ENCODE peak calls at places on chromosomes 12 and 14, in nine cellular contexts. One of them, this sample, is unnamed.

GRCh38 chr14:74945261-74945851 is 10.0 kb downstream of the PGF start:
- DNase-seq in AG10803: no peak
- DNase-seq in AG04449: no peak
- DNase-seq in activated T-cell treated with anti-CD3 and anti-CD28 coated beads, Interleukin-2, amount 50 U/mL, for 72 hours: peak; percentile 62
- DNase-seq in germinal center: no peak
- DNase-seq in choroid plexus epithelial cell: no peak
- DNase-seq in activated CD4-positive, alpha-beta T cell treated with anti-CD3 and anti-CD28 coated beads, Interleukin-2, amount 50 U/mL, for 4 hours: no peak
- DNase-seq in sigmoid colon: peak; percentile 64
- DNase-seq in effector CD4-positive, alpha-beta T cell: no peak
- DNase-seq in this sample: no peak

GRCh38 chr12:32377344-32378000 is 21.9 kb upstream of the FGD4 start:
- DNase-seq in activated CD4-positive, alpha-beta T cell treated with anti-CD3 and anti-CD28 coated beads, Interleukin-2, amount 50 U/mL, for 4 hours: no peak
- DNase-seq in activated T-cell treated with anti-CD3 and anti-CD28 coated beads, Interleukin-2, amount 50 U/mL, for 72 hours: no peak
- DNase-seq in effector CD4-positive, alpha-beta T cell: no peak
- DNase-seq in AG04449: no peak
- DNase-seq in choroid plexus epithelial cell: peak; percentile 19
- DNase-seq in AG10803: no peak
- DNase-seq in germinal center: no peak
- DNase-seq in sigmoid colon: no peak
- DNase-seq in this sample: no peak

GRCh38 chr12:54220092-54220557 is 31.3 kb upstream of the SMUG1 start:
- DNase-seq in activated T-cell treated with anti-CD3 and anti-CD28 coated beads, Interleukin-2, amount 50 U/mL, for 72 hours: peak; percentile 81
- DNase-seq in effector CD4-positive, alpha-beta T cell: peak; percentile 41
- DNase-seq in AG04449: no peak
- DNase-seq in choroid plexus epithelial cell: peak; percentile 81
- DNase-seq in AG10803: peak; percentile 75
- DNase-seq in germinal center: peak; percentile 67
- DNase-seq in sigmoid colon: peak; percentile 85
- DNase-seq in activated CD4-positive, alpha-beta T cell treated with anti-CD3 and anti-CD28 coated beads, Interleukin-2, amount 50 U/mL, for 4 hours: peak; percentile 56
- DNase-seq in this sample: peak; percentile 84

GRCh38 chr12:28583771-28584261 is 393.6 kb downstream of the CCDC91 start:
- DNase-seq in effector CD4-positive, alpha-beta T cell: no peak
- DNase-seq in AG04449: peak; percentile 77
- DNase-seq in activated CD4-positive, alpha-beta T cell treated with anti-CD3 and anti-CD28 coated beads, Interleukin-2, amount 50 U/mL, for 4 hours: no peak
- DNase-seq in germinal center: no peak
- DNase-seq in choroid plexus epithelial cell: peak; percentile 75
- DNase-seq in activated T-cell treated with anti-CD3 and anti-CD28 coated beads, Interleukin-2, amount 50 U/mL, for 72 hours: no peak
- DNase-seq in AG10803: peak; percentile 82
- DNase-seq in sigmoid colon: no peak
- DNase-seq in this sample: no peak

GRCh38 chr12:5648692-5649338 is 216.9 kb downstream of the NTF3 start:
- DNase-seq in effector CD4-positive, alpha-beta T cell: no peak
- DNase-seq in choroid plexus epithelial cell: peak; percentile 4
- DNase-seq in activated CD4-positive, alpha-beta T cell treated with anti-CD3 and anti-CD28 coated beads, Interleukin-2, amount 50 U/mL, for 4 hours: no peak
- DNase-seq in AG04449: no peak
- DNase-seq in sigmoid colon: no peak
- DNase-seq in AG10803: peak; percentile 57
- DNase-seq in germinal center: no peak
- DNase-seq in activated T-cell treated with anti-CD3 and anti-CD28 coated beads, Interleukin-2, amount 50 U/mL, for 72 hours: no peak
- DNase-seq in this sample: no peak

GRCh38 chr12:56880416-56881035 is 53.7 kb downstream of the SDR9C7 start:
- DNase-seq in sigmoid colon: no peak
- DNase-seq in AG04449: no peak
- DNase-seq in effector CD4-positive, alpha-beta T cell: no peak
- DNase-seq in germinal center: no peak
- DNase-seq in activated T-cell treated with anti-CD3 and anti-CD28 coated beads, Interleukin-2, amount 50 U/mL, for 72 hours: no peak
- DNase-seq in choroid plexus epithelial cell: no peak
- DNase-seq in activated CD4-positive, alpha-beta T cell treated with anti-CD3 and anti-CD28 coated beads, Interleukin-2, amount 50 U/mL, for 4 hours: no peak
- DNase-seq in AG10803: peak; percentile 58
- DNase-seq in this sample: no peak

GRCh38 chr12:55908726-55909512 is 18.8 kb downstream of the PYM1 start:
- DNase-seq in sigmoid colon: no peak
- DNase-seq in AG10803: peak; percentile 61
- DNase-seq in activated T-cell treated with anti-CD3 and anti-CD28 coated beads, Interleukin-2, amount 50 U/mL, for 72 hours: no peak
- DNase-seq in AG04449: no peak
- DNase-seq in effector CD4-positive, alpha-beta T cell: no peak
- DNase-seq in choroid plexus epithelial cell: peak; percentile 65
- DNase-seq in germinal center: no peak
- DNase-seq in activated CD4-positive, alpha-beta T cell treated with anti-CD3 and anti-CD28 coated beads, Interleukin-2, amount 50 U/mL, for 4 hours: no peak
- DNase-seq in this sample: no peak

GRCh38 chr14:92768795-92769194 is 20.4 kb upstream of the LGMN start:
- DNase-seq in germinal center: no peak
- DNase-seq in effector CD4-positive, alpha-beta T cell: no peak
- DNase-seq in AG10803: no peak
- DNase-seq in activated CD4-positive, alpha-beta T cell treated with anti-CD3 and anti-CD28 coated beads, Interleukin-2, amount 50 U/mL, for 4 hours: no peak
- DNase-seq in AG04449: no peak
- DNase-seq in sigmoid colon: no peak
- DNase-seq in activated T-cell treated with anti-CD3 and anti-CD28 coated beads, Interleukin-2, amount 50 U/mL, for 72 hours: no peak
- DNase-seq in choroid plexus epithelial cell: no peak
- DNase-seq in this sample: no peak

GRCh38 chr14:55297611-55298323 is 26.5 kb downstream of the FBXO34 start:
- DNase-seq in AG10803: no peak
- DNase-seq in AG04449: no peak
- DNase-seq in germinal center: peak; percentile 7
- DNase-seq in effector CD4-positive, alpha-beta T cell: no peak
- DNase-seq in choroid plexus epithelial cell: no peak
- DNase-seq in sigmoid colon: no peak
- DNase-seq in activated CD4-positive, alpha-beta T cell treated with anti-CD3 and anti-CD28 coated beads, Interleukin-2, amount 50 U/mL, for 4 hours: peak; percentile 16
- DNase-seq in activated T-cell treated with anti-CD3 and anti-CD28 coated beads, Interleukin-2, amount 50 U/mL, for 72 hours: peak; percentile 55
- DNase-seq in this sample: no peak

GRCh38 chr12:83823386-83824045 is 1089.1 kb downstream of the SLC6A15 start:
- DNase-seq in choroid plexus epithelial cell: peak; percentile 45
- DNase-seq in effector CD4-positive, alpha-beta T cell: no peak
- DNase-seq in AG04449: no peak
- DNase-seq in sigmoid colon: no peak
- DNase-seq in activated CD4-positive, alpha-beta T cell treated with anti-CD3 and anti-CD28 coated beads, Interleukin-2, amount 50 U/mL, for 4 hours: no peak
- DNase-seq in germinal center: no peak
- DNase-seq in AG10803: no peak
- DNase-seq in activated T-cell treated with anti-CD3 and anti-CD28 coated beads, Interleukin-2, amount 50 U/mL, for 72 hours: peak; percentile 54
- DNase-seq in this sample: peak; percentile 56

GRCh38 chr12:124441443-124442190 is 125.8 kb downstream of the NCOR2 start:
- DNase-seq in germinal center: no peak
- DNase-seq in activated T-cell treated with anti-CD3 and anti-CD28 coated beads, Interleukin-2, amount 50 U/mL, for 72 hours: no peak
- DNase-seq in effector CD4-positive, alpha-beta T cell: no peak
- DNase-seq in sigmoid colon: no peak
- DNase-seq in AG10803: peak; percentile 96
- DNase-seq in activated CD4-positive, alpha-beta T cell treated with anti-CD3 and anti-CD28 coated beads, Interleukin-2, amount 50 U/mL, for 4 hours: no peak
- DNase-seq in AG04449: peak; percentile 72
- DNase-seq in choroid plexus epithelial cell: peak; percentile 90
- DNase-seq in this sample: no peak

GRCh38 chr12:66548338-66549049 is 130.4 kb downstream of the GRIP1 start:
- DNase-seq in choroid plexus epithelial cell: peak; percentile 34
- DNase-seq in AG10803: no peak
- DNase-seq in sigmoid colon: no peak
- DNase-seq in AG04449: no peak
- DNase-seq in germinal center: peak; percentile 39
- DNase-seq in effector CD4-positive, alpha-beta T cell: no peak
- DNase-seq in activated CD4-positive, alpha-beta T cell treated with anti-CD3 and anti-CD28 coated beads, Interleukin-2, amount 50 U/mL, for 4 hours: no peak
- DNase-seq in activated T-cell treated with anti-CD3 and anti-CD28 coated beads, Interleukin-2, amount 50 U/mL, for 72 hours: no peak
- DNase-seq in this sample: no peak

GRCh38 chr12:124347805-124348658 is 53.1 kb downstream of the RFLNA start:
- DNase-seq in choroid plexus epithelial cell: no peak
- DNase-seq in activated T-cell treated with anti-CD3 and anti-CD28 coated beads, Interleukin-2, amount 50 U/mL, for 72 hours: peak; percentile 27
- DNase-seq in activated CD4-positive, alpha-beta T cell treated with anti-CD3 and anti-CD28 coated beads, Interleukin-2, amount 50 U/mL, for 4 hours: peak; percentile 18
- DNase-seq in AG10803: no peak
- DNase-seq in effector CD4-positive, alpha-beta T cell: no peak
- DNase-seq in sigmoid colon: no peak
- DNase-seq in germinal center: peak; percentile 16
- DNase-seq in AG04449: no peak
- DNase-seq in this sample: no peak

GRCh38 chr12:123478762-123479161 is 20.8 kb downstream of the SNRNP35 start:
- DNase-seq in effector CD4-positive, alpha-beta T cell: no peak
- DNase-seq in AG10803: peak; percentile 7
- DNase-seq in AG04449: no peak
- DNase-seq in activated CD4-positive, alpha-beta T cell treated with anti-CD3 and anti-CD28 coated beads, Interleukin-2, amount 50 U/mL, for 4 hours: no peak
- DNase-seq in sigmoid colon: no peak
- DNase-seq in germinal center: no peak
- DNase-seq in choroid plexus epithelial cell: peak; percentile 42
- DNase-seq in activated T-cell treated with anti-CD3 and anti-CD28 coated beads, Interleukin-2, amount 50 U/mL, for 72 hours: no peak
- DNase-seq in this sample: peak; percentile 66

GRCh38 chr12:130254476-130255276 is 83.0 kb upstream of the PIWIL1 start:
- DNase-seq in sigmoid colon: no peak
- DNase-seq in AG04449: no peak
- DNase-seq in activated CD4-positive, alpha-beta T cell treated with anti-CD3 and anti-CD28 coated beads, Interleukin-2, amount 50 U/mL, for 4 hours: no peak
- DNase-seq in choroid plexus epithelial cell: no peak
- DNase-seq in germinal center: no peak
- DNase-seq in effector CD4-positive, alpha-beta T cell: no peak
- DNase-seq in AG10803: no peak
- DNase-seq in activated T-cell treated with anti-CD3 and anti-CD28 coated beads, Interleukin-2, amount 50 U/mL, for 72 hours: no peak
- DNase-seq in this sample: no peak

GRCh38 chr12:110171186-110171538 is 47.0 kb downstream of the IFT81 start:
- DNase-seq in sigmoid colon: no peak
- DNase-seq in germinal center: no peak
- DNase-seq in choroid plexus epithelial cell: no peak
- DNase-seq in activated T-cell treated with anti-CD3 and anti-CD28 coated beads, Interleukin-2, amount 50 U/mL, for 72 hours: no peak
- DNase-seq in activated CD4-positive, alpha-beta T cell treated with anti-CD3 and anti-CD28 coated beads, Interleukin-2, amount 50 U/mL, for 4 hours: no peak
- DNase-seq in effector CD4-positive, alpha-beta T cell: no peak
- DNase-seq in AG10803: no peak
- DNase-seq in AG04449: no peak
- DNase-seq in this sample: no peak

GRCh38 chr12:57242691-57243454 is 8.1 kb downstream of the STAC3 start:
- DNase-seq in germinal center: peak; percentile 91
- DNase-seq in AG10803: no peak
- DNase-seq in activated T-cell treated with anti-CD3 and anti-CD28 coated beads, Interleukin-2, amount 50 U/mL, for 72 hours: peak; percentile 82
- DNase-seq in sigmoid colon: peak; percentile 75
- DNase-seq in effector CD4-positive, alpha-beta T cell: peak; percentile 50
- DNase-seq in AG04449: no peak
- DNase-seq in choroid plexus epithelial cell: peak; percentile 52
- DNase-seq in activated CD4-positive, alpha-beta T cell treated with anti-CD3 and anti-CD28 coated beads, Interleukin-2, amount 50 U/mL, for 4 hours: peak; percentile 65
- DNase-seq in this sample: peak; percentile 78

GRCh38 chr12:64611430-64612286 is 1.4 kb downstream of the RASSF3 start:
- DNase-seq in activated CD4-positive, alpha-beta T cell treated with anti-CD3 and anti-CD28 coated beads, Interleukin-2, amount 50 U/mL, for 4 hours: no peak
- DNase-seq in choroid plexus epithelial cell: peak; percentile 33
- DNase-seq in activated T-cell treated with anti-CD3 and anti-CD28 coated beads, Interleukin-2, amount 50 U/mL, for 72 hours: peak; percentile 32
- DNase-seq in germinal center: peak; percentile 35
- DNase-seq in AG10803: peak; percentile 44
- DNase-seq in effector CD4-positive, alpha-beta T cell: no peak
- DNase-seq in AG04449: no peak
- DNase-seq in sigmoid colon: peak; percentile 80
- DNase-seq in this sample: peak; percentile 63

GRCh38 chr14:56759633-56760032 is 50.6 kb downstream of the OTX2 start:
- DNase-seq in activated T-cell treated with anti-CD3 and anti-CD28 coated beads, Interleukin-2, amount 50 U/mL, for 72 hours: no peak
- DNase-seq in AG04449: no peak
- DNase-seq in germinal center: no peak
- DNase-seq in activated CD4-positive, alpha-beta T cell treated with anti-CD3 and anti-CD28 coated beads, Interleukin-2, amount 50 U/mL, for 4 hours: no peak
- DNase-seq in sigmoid colon: no peak
- DNase-seq in choroid plexus epithelial cell: no peak
- DNase-seq in AG10803: no peak
- DNase-seq in effector CD4-positive, alpha-beta T cell: no peak
- DNase-seq in this sample: no peak

GRCh38 chr14:87508333-87508732 is 484.6 kb downstream of the GALC start:
- DNase-seq in choroid plexus epithelial cell: no peak
- DNase-seq in AG04449: no peak
- DNase-seq in activated T-cell treated with anti-CD3 and anti-CD28 coated beads, Interleukin-2, amount 50 U/mL, for 72 hours: no peak
- DNase-seq in sigmoid colon: no peak
- DNase-seq in AG10803: no peak
- DNase-seq in activated CD4-positive, alpha-beta T cell treated with anti-CD3 and anti-CD28 coated beads, Interleukin-2, amount 50 U/mL, for 4 hours: no peak
- DNase-seq in germinal center: no peak
- DNase-seq in effector CD4-positive, alpha-beta T cell: no peak
- DNase-seq in this sample: no peak

GRCh38 chr14:80605536-80605935 is 336.0 kb downstream of the CEP128 start:
- DNase-seq in choroid plexus epithelial cell: peak; percentile 38
- DNase-seq in germinal center: no peak
- DNase-seq in effector CD4-positive, alpha-beta T cell: no peak
- DNase-seq in activated CD4-positive, alpha-beta T cell treated with anti-CD3 and anti-CD28 coated beads, Interleukin-2, amount 50 U/mL, for 4 hours: no peak
- DNase-seq in activated T-cell treated with anti-CD3 and anti-CD28 coated beads, Interleukin-2, amount 50 U/mL, for 72 hours: no peak
- DNase-seq in sigmoid colon: no peak
- DNase-seq in AG10803: peak; percentile 71
- DNase-seq in AG04449: no peak
- DNase-seq in this sample: no peak

GRCh38 chr12:67589078-67589477 is 59.5 kb upstream of the DYRK2 start:
- DNase-seq in AG04449: no peak
- DNase-seq in activated CD4-positive, alpha-beta T cell treated with anti-CD3 and anti-CD28 coated beads, Interleukin-2, amount 50 U/mL, for 4 hours: no peak
- DNase-seq in sigmoid colon: no peak
- DNase-seq in effector CD4-positive, alpha-beta T cell: no peak
- DNase-seq in choroid plexus epithelial cell: no peak
- DNase-seq in activated T-cell treated with anti-CD3 and anti-CD28 coated beads, Interleukin-2, amount 50 U/mL, for 72 hours: no peak
- DNase-seq in germinal center: no peak
- DNase-seq in AG10803: no peak
- DNase-seq in this sample: no peak

GRCh38 chr12:21910642-21911041 is 30.6 kb downstream of the ABCC9 start:
- DNase-seq in AG04449: no peak
- DNase-seq in activated T-cell treated with anti-CD3 and anti-CD28 coated beads, Interleukin-2, amount 50 U/mL, for 72 hours: no peak
- DNase-seq in activated CD4-positive, alpha-beta T cell treated with anti-CD3 and anti-CD28 coated beads, Interleukin-2, amount 50 U/mL, for 4 hours: no peak
- DNase-seq in germinal center: no peak
- DNase-seq in AG10803: no peak
- DNase-seq in choroid plexus epithelial cell: peak; percentile 42
- DNase-seq in effector CD4-positive, alpha-beta T cell: no peak
- DNase-seq in sigmoid colon: no peak
- DNase-seq in this sample: no peak

GRCh38 chr14:20690848-20691640 is 2.5 kb downstream of the ANG start:
- DNase-seq in AG10803: peak; percentile 72
- DNase-seq in germinal center: peak; percentile 60
- DNase-seq in sigmoid colon: no peak
- DNase-seq in activated CD4-positive, alpha-beta T cell treated with anti-CD3 and anti-CD28 coated beads, Interleukin-2, amount 50 U/mL, for 4 hours: peak; percentile 26
- DNase-seq in AG04449: no peak
- DNase-seq in effector CD4-positive, alpha-beta T cell: peak; percentile 36
- DNase-seq in choroid plexus epithelial cell: peak; percentile 85
- DNase-seq in activated T-cell treated with anti-CD3 and anti-CD28 coated beads, Interleukin-2, amount 50 U/mL, for 72 hours: peak; percentile 48
- DNase-seq in this sample: no peak

GRCh38 chr12:116818341-116818856 is 62.8 kb downstream of the HRK start:
- DNase-seq in choroid plexus epithelial cell: peak; percentile 12
- DNase-seq in activated T-cell treated with anti-CD3 and anti-CD28 coated beads, Interleukin-2, amount 50 U/mL, for 72 hours: peak; percentile 6
- DNase-seq in AG04449: no peak
- DNase-seq in activated CD4-positive, alpha-beta T cell treated with anti-CD3 and anti-CD28 coated beads, Interleukin-2, amount 50 U/mL, for 4 hours: no peak
- DNase-seq in AG10803: peak; percentile 16
- DNase-seq in germinal center: peak; percentile 34
- DNase-seq in sigmoid colon: no peak
- DNase-seq in effector CD4-positive, alpha-beta T cell: no peak
- DNase-seq in this sample: peak; percentile 71

GRCh38 chr14:72781476-72782181 is 112.3 kb downstream of the DPF3 start:
- DNase-seq in effector CD4-positive, alpha-beta T cell: no peak
- DNase-seq in choroid plexus epithelial cell: peak; percentile 85
- DNase-seq in AG04449: peak; percentile 51
- DNase-seq in activated CD4-positive, alpha-beta T cell treated with anti-CD3 and anti-CD28 coated beads, Interleukin-2, amount 50 U/mL, for 4 hours: no peak
- DNase-seq in activated T-cell treated with anti-CD3 and anti-CD28 coated beads, Interleukin-2, amount 50 U/mL, for 72 hours: no peak
- DNase-seq in germinal center: no peak
- DNase-seq in sigmoid colon: no peak
- DNase-seq in AG10803: peak; percentile 84
- DNase-seq in this sample: no peak

GRCh38 chr12:79547735-79548347 is 142.9 kb downstream of the PAWR start:
- DNase-seq in sigmoid colon: no peak
- DNase-seq in AG04449: no peak
- DNase-seq in germinal center: peak; percentile 16
- DNase-seq in choroid plexus epithelial cell: peak; percentile 89
- DNase-seq in activated CD4-positive, alpha-beta T cell treated with anti-CD3 and anti-CD28 coated beads, Interleukin-2, amount 50 U/mL, for 4 hours: no peak
- DNase-seq in activated T-cell treated with anti-CD3 and anti-CD28 coated beads, Interleukin-2, amount 50 U/mL, for 72 hours: peak; percentile 6
- DNase-seq in effector CD4-positive, alpha-beta T cell: no peak
- DNase-seq in AG10803: peak; percentile 77
- DNase-seq in this sample: no peak